ENCODE peak calls at places on chromosomes 16 and 17, in nine cellular contexts. One of them, this sample, is unnamed.

GRCh38 chr16:86930663-86931062 is 352.3 kb downstream of the FOXL1 start:
- DNase-seq in fibroblast of pulmonary artery: no peak
- DNase-seq in thoracic aorta: no peak
- DNase-seq in AG10803: no peak
- DNase-seq in A549: no peak
- DNase-seq in HL-60: no peak
- DNase-seq in AG04450: no peak
- DNase-seq in psoas muscle: no peak
- DNase-seq in transverse colon: no peak
- DNase-seq in this sample: no peak

GRCh38 chr17:69358688-69359596 is 32.0 kb upstream of the ABCA5 start:
- DNase-seq in fibroblast of pulmonary artery: no peak
- DNase-seq in thoracic aorta: no peak
- DNase-seq in AG10803: no peak
- DNase-seq in A549: peak
- DNase-seq in HL-60: no peak
- DNase-seq in AG04450: no peak
- DNase-seq in psoas muscle: no peak
- DNase-seq in transverse colon: no peak
- DNase-seq in this sample: no peak

GRCh38 chr16:4435668-4436067 is 10.0 kb downstream of the DNAJA3 start:
- DNase-seq in fibroblast of pulmonary artery: no peak
- DNase-seq in thoracic aorta: no peak
- DNase-seq in AG10803: peak
- DNase-seq in A549: no peak
- DNase-seq in HL-60: no peak
- DNase-seq in AG04450: peak
- DNase-seq in psoas muscle: no peak
- DNase-seq in transverse colon: no peak
- DNase-seq in this sample: no peak

GRCh38 chr16:73319747-73320146 is 271.8 kb upstream of the ZFHX3 start:
- DNase-seq in fibroblast of pulmonary artery: no peak
- DNase-seq in thoracic aorta: no peak
- DNase-seq in AG10803: no peak
- DNase-seq in A549: no peak
- DNase-seq in HL-60: no peak
- DNase-seq in AG04450: no peak
- DNase-seq in psoas muscle: no peak
- DNase-seq in transverse colon: no peak
- DNase-seq in this sample: no peak

GRCh38 chr17:31211352-31212012 is 85.6 kb downstream of the OMG start:
- DNase-seq in fibroblast of pulmonary artery: peak
- DNase-seq in thoracic aorta: no peak
- DNase-seq in AG10803: no peak
- DNase-seq in A549: peak
- DNase-seq in HL-60: no peak
- DNase-seq in AG04450: no peak
- DNase-seq in psoas muscle: no peak
- DNase-seq in transverse colon: no peak
- DNase-seq in this sample: no peak

GRCh38 chr17:20184977-20185619 is 175.9 kb downstream of the SPECC1 start:
- DNase-seq in fibroblast of pulmonary artery: no peak
- DNase-seq in thoracic aorta: no peak
- DNase-seq in AG10803: no peak
- DNase-seq in A549: peak
- DNase-seq in HL-60: no peak
- DNase-seq in AG04450: no peak
- DNase-seq in psoas muscle: no peak
- DNase-seq in transverse colon: no peak
- DNase-seq in this sample: no peak

GRCh38 chr17:2853111-2853721 is 57.0 kb downstream of the RAP1GAP2 start:
- DNase-seq in fibroblast of pulmonary artery: peak
- DNase-seq in thoracic aorta: peak
- DNase-seq in AG10803: peak
- DNase-seq in A549: peak
- DNase-seq in HL-60: no peak
- DNase-seq in AG04450: no peak
- DNase-seq in psoas muscle: peak
- DNase-seq in transverse colon: peak
- DNase-seq in this sample: peak

GRCh38 chr16:31214705-31215286 is 877 bp downstream of the TRIM72 start:
- DNase-seq in fibroblast of pulmonary artery: no peak
- DNase-seq in thoracic aorta: no peak
- DNase-seq in AG10803: no peak
- DNase-seq in A549: no peak
- DNase-seq in HL-60: no peak
- DNase-seq in AG04450: no peak
- DNase-seq in psoas muscle: peak
- DNase-seq in transverse colon: no peak
- DNase-seq in this sample: no peak

GRCh38 chr17:58315281-58315711 is 13.3 kb downstream of the TSPOAP1 start:
- DNase-seq in fibroblast of pulmonary artery: no peak
- DNase-seq in thoracic aorta: no peak
- DNase-seq in AG10803: no peak
- DNase-seq in A549: no peak
- DNase-seq in HL-60: no peak
- DNase-seq in AG04450: no peak
- DNase-seq in psoas muscle: no peak
- DNase-seq in transverse colon: no peak
- DNase-seq in this sample: peak

GRCh38 chr17:36937961-36938565 is 788 bp downstream of the LHX1 start:
- DNase-seq in fibroblast of pulmonary artery: peak
- DNase-seq in thoracic aorta: no peak
- DNase-seq in AG10803: no peak
- DNase-seq in A549: no peak
- DNase-seq in HL-60: peak
- DNase-seq in AG04450: no peak
- DNase-seq in psoas muscle: peak
- DNase-seq in transverse colon: no peak
- DNase-seq in this sample: no peak

GRCh38 chr17:62616993-62617893 is 10.2 kb upstream of the MRC2 start:
- DNase-seq in fibroblast of pulmonary artery: no peak
- DNase-seq in thoracic aorta: no peak
- DNase-seq in AG10803: no peak
- DNase-seq in A549: no peak
- DNase-seq in HL-60: no peak
- DNase-seq in AG04450: no peak
- DNase-seq in psoas muscle: no peak
- DNase-seq in transverse colon: no peak
- DNase-seq in this sample: no peak

GRCh38 chr17:77862890-77863813 is 95.4 kb upstream of the TNRC6C start:
- DNase-seq in fibroblast of pulmonary artery: no peak
- DNase-seq in thoracic aorta: no peak
- DNase-seq in AG10803: no peak
- DNase-seq in A549: no peak
- DNase-seq in HL-60: no peak
- DNase-seq in AG04450: no peak
- DNase-seq in psoas muscle: no peak
- DNase-seq in transverse colon: no peak
- DNase-seq in this sample: no peak

GRCh38 chr16:82509636-82510035 is 117.1 kb upstream of the CDH13 start:
- DNase-seq in fibroblast of pulmonary artery: no peak
- DNase-seq in thoracic aorta: no peak
- DNase-seq in AG10803: no peak
- DNase-seq in A549: no peak
- DNase-seq in HL-60: no peak
- DNase-seq in AG04450: no peak
- DNase-seq in psoas muscle: no peak
- DNase-seq in transverse colon: no peak
- DNase-seq in this sample: no peak

GRCh38 chr17:80453980-80454556 is 22.3 kb downstream of the NPTX1 start:
- DNase-seq in fibroblast of pulmonary artery: no peak
- DNase-seq in thoracic aorta: no peak
- DNase-seq in AG10803: no peak
- DNase-seq in A549: no peak
- DNase-seq in HL-60: no peak
- DNase-seq in AG04450: no peak
- DNase-seq in psoas muscle: peak
- DNase-seq in transverse colon: no peak
- DNase-seq in this sample: no peak

DNA sequence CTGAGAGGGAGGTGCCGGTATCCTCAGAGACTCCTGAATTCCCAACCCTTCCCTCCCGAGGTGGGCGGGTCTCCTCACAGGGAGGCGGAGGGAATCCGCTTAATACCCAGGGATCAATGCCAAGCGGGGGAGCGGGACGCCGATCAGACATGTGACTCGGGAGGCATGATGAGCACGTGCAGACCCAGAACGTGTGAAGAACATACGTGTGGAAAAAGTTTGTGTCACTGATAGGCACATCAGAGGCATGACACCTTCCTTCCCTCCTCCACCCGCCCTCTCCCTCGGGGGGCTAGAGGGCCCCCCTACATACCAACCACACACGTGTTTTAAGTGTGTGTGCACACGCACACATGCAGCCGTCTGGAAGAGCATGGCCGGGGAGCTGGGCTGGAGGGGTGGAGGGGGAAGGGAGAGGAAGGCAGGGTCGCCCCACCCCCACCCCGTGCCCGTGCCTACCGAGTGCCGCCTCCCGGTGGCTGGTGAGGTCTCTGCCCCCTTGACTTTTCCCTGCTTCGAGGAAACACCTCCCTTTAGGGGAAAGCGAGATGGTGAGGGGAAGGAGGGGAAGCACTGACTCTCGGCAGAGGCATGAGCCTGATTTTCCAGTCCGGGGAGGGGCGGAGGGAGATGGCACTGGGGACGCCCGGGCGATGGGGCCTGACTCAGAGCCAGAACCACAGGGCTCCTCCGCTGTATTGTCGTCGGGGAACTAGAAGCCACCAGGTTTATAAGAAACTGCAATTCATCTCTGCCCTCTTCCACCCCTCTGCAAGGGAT is 12.1 kb upstream of the TBX21 start:
- DNase-seq in fibroblast of pulmonary artery: no peak
- DNase-seq in thoracic aorta: no peak
- DNase-seq in AG10803: peak
- DNase-seq in A549: no peak
- DNase-seq in HL-60: no peak
- DNase-seq in AG04450: no peak
- DNase-seq in psoas muscle: no peak
- DNase-seq in transverse colon: peak
- DNase-seq in this sample: no peak
- TF ChIP-seq CTCF in fibroblast of pulmonary artery: no peak
- TF ChIP-seq CTCF in thoracic aorta: no peak
- TF ChIP-seq CTCF in AG10803: no peak
- TF ChIP-seq CTCF in A549: no peak
- TF ChIP-seq CTCF in HL-60: no peak
- TF ChIP-seq CTCF in AG04450: no peak
- TF ChIP-seq CTCF in psoas muscle: no peak
- TF ChIP-seq CTCF in transverse colon: no peak
- TF ChIP-seq CTCF in this sample: no peak

GRCh38 chr16:1338119-1338730 is 4.8 kb downstream of the BAIAP3 start:
- DNase-seq in fibroblast of pulmonary artery: no peak
- DNase-seq in thoracic aorta: no peak
- DNase-seq in AG10803: no peak
- DNase-seq in A549: peak
- DNase-seq in HL-60: no peak
- DNase-seq in AG04450: no peak
- DNase-seq in psoas muscle: no peak
- DNase-seq in transverse colon: peak
- DNase-seq in this sample: no peak
- TF ChIP-seq CTCF in fibroblast of pulmonary artery: peak
- TF ChIP-seq CTCF in thoracic aorta: no peak
- TF ChIP-seq CTCF in AG10803: no peak
- TF ChIP-seq CTCF in A549: peak
- TF ChIP-seq CTCF in HL-60: peak
- TF ChIP-seq CTCF in AG04450: peak
- TF ChIP-seq CTCF in psoas muscle: peak
- TF ChIP-seq CTCF in transverse colon: peak
- TF ChIP-seq CTCF in this sample: peak

DNA sequence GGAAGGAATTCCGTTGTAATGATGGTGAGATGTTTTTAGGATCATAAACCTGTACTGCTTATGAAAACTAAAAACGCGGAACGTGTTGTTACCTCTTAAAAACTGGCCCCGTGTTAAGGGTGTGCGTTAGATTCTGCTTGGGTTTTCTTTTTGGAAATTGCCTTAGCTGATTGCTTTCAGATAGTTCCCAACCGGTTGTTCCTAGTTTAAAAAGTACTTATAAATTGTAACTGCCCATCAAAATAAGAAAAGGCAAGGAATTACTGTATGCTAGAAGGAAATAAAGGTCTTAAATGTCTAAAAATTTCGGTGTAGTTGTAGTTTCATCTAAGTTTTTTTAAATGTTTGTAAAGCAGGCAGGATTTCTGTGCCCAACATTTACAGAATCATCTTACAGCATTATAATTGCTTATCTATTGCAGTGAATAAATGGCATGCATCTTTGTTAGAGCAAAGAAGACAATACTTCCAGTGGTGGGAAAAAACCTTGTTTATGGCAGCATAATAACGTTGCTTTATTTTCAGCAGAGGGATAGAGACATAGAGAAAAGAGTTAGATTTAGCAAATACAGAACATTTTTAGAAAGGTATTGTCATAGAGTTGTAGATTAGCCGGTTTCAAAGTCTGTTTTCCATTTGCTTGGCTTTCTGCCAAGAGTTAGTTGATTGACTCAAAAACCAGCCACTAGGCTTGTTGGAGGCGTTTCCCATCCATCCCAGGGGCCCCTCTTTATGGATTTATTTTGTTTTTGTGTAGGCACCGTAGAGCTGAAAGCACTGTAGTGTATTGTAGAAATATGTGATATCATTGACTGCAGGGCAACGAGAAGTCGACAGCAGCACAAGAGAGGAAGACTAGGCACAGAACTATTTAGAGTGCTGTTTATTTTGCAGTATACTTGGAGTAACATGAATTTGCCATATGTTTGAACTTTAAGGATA is 1.7 kb downstream of the PPM1D start:
- DNase-seq in fibroblast of pulmonary artery: peak
- DNase-seq in thoracic aorta: no peak
- DNase-seq in AG10803: peak
- DNase-seq in A549: peak
- DNase-seq in HL-60: peak
- DNase-seq in AG04450: peak
- DNase-seq in psoas muscle: no peak
- DNase-seq in transverse colon: peak
- DNase-seq in this sample: no peak
- TF ChIP-seq CTCF in fibroblast of pulmonary artery: no peak
- TF ChIP-seq CTCF in thoracic aorta: peak
- TF ChIP-seq CTCF in AG10803: no peak
- TF ChIP-seq CTCF in A549: peak
- TF ChIP-seq CTCF in HL-60: no peak
- TF ChIP-seq CTCF in AG04450: no peak
- TF ChIP-seq CTCF in psoas muscle: no peak
- TF ChIP-seq CTCF in transverse colon: no peak
- TF ChIP-seq CTCF in this sample: no peak

GRCh38 chr17:17780941-17781590 is 55.7 kb downstream of the SREBF1 start:
- DNase-seq in fibroblast of pulmonary artery: peak
- DNase-seq in thoracic aorta: no peak
- DNase-seq in AG10803: no peak
- DNase-seq in A549: peak
- DNase-seq in HL-60: no peak
- DNase-seq in AG04450: peak
- DNase-seq in psoas muscle: peak
- DNase-seq in transverse colon: peak
- DNase-seq in this sample: no peak
- TF ChIP-seq CTCF in fibroblast of pulmonary artery: peak
- TF ChIP-seq CTCF in thoracic aorta: peak
- TF ChIP-seq CTCF in AG10803: peak
- TF ChIP-seq CTCF in A549: no peak
- TF ChIP-seq CTCF in HL-60: no peak
- TF ChIP-seq CTCF in AG04450: peak
- TF ChIP-seq CTCF in psoas muscle: no peak
- TF ChIP-seq CTCF in transverse colon: no peak
- TF ChIP-seq CTCF in this sample: peak